ENCODE peak calls at places on chromosomes 6 and 20, in five cellular contexts. G, F, M, R and N are unnamed samples. For H3K4me1, the result is how much of the 10 kb centered on the place peaks cover.

GRCh38 chr6:107811591-107812218 is 12.4 kb downstream of the SCML4 start:
- DNase-seq in G (no peak), F (peak), M (peak), R (no peak), N (no peak)

GRCh38 chr6:72826033-72826432 is 204.2 kb downstream of the KCNQ5 start:
- DNase-seq in G (no peak), F (peak), M (peak), R (no peak), N (no peak)

GRCh38 chr6:54992789-54993188 is 146.2 kb downstream of the FAM83B start:
- DNase-seq in G (no peak), F (no peak), M (peak), R (no peak), N (no peak)

GRCh38 chr6:158819977-158820632 is 937 bp upstream of the EZR start:
- DNase-seq in G (no peak), F (no peak), M (no peak), R (no peak), N (no peak)

GRCh38 chr6:12286381-12287132 is 3.6 kb upstream of the EDN1 start:
- DNase-seq in G (no peak), F (peak), M (peak), R (no peak), N (no peak)

GRCh38 chr20:11304811-11305210 is 612.9 kb upstream of the BTBD3 start:
- DNase-seq in G (no peak), F (no peak), M (no peak), R (no peak), N (no peak)

GRCh38 chr6:126261792-126262421 is 78.0 kb upstream of the CENPW start:
- DNase-seq in G (no peak), F (no peak), M (no peak), R (no peak), N (no peak)

GRCh38 chr6:161540532-161540931 is 266.7 kb upstream of the AGPAT4 start:
- DNase-seq in G (no peak), F (no peak), M (no peak), R (no peak), N (no peak)

GRCh38 chr6:36273067-36273466 is 3.2 kb downstream of the PNPLA1 start:
- DNase-seq in G (no peak), F (no peak), M (no peak), R (no peak), N (no peak)

GRCh38 chr20:37669062-37669772 is 24.6 kb upstream of the CTNNBL1 start:
- DNase-seq in G (no peak), F (peak), M (no peak), R (no peak), N (no peak)

GRCh38 chr20:62354031-62354808 is 12.9 kb downstream of the LAMA5 start:
- DNase-seq in G (no peak), F (no peak), M (no peak), R (peak), N (no peak)

GRCh38 chr20:50174456-50174855 is 16.2 kb upstream of the CEBPB start:
- DNase-seq in G (no peak), F (no peak), M (no peak), R (no peak), N (peak)

GRCh38 chr20:51966296-51966971 is 164.1 kb upstream of the SALL4 start:
- DNase-seq in G (no peak), F (peak), M (peak), R (peak), N (no peak)

GRCh38 chr6:161963634-161964244 is 689.9 kb upstream of the AGPAT4 start:
- DNase-seq in G (no peak), F (no peak), M (no peak), R (no peak), N (no peak)

GRCh38 chr20:40393161-40393560 is 295.9 kb downstream of the MAFB start:
- DNase-seq in G (no peak), F (no peak), M (no peak), R (no peak), N (no peak)

GRCh38 chr6:31826793-31827285 is 699 bp upstream of the HSPA1B start:
- DNase-seq in G (peak), F (no peak), M (no peak), R (peak), N (peak)

GRCh38 chr20:23632711-23633573 is 4.8 kb downstream of the CST3 start:
- DNase-seq in G (no peak), F (no peak), M (no peak), R (no peak), N (no peak)

GRCh38 chr6:137495652-137496391 is 1.6 kb upstream of the OLIG3 start:
- DNase-seq in G (no peak), F (no peak), M (no peak), R (no peak), N (no peak)

GRCh38 chr6:125952764-125953501 is 3.6 kb upstream of the HINT3 start:
- DNase-seq in G (no peak), F (peak), M (peak), R (no peak), N (no peak)

GRCh38 chr6:142929751-142930358 is 15.1 kb downstream of the HIVEP2 start:
- DNase-seq in G (no peak), F (no peak), M (peak), R (no peak), N (no peak)

GRCh38 chr20:22805219-22805618 is 220.8 kb upstream of the FOXA2 start:
- DNase-seq in G (peak), F (peak), M (peak), R (peak), N (peak)

GRCh38 chr6:100475554-100476325 is 11.0 kb upstream of the SIM1 start:
- DNase-seq in G (no peak), F (peak), M (peak), R (no peak), N (no peak)

GRCh38 chr6:38723783-38724182 is 8.7 kb downstream of the DNAH8 start:
- DNase-seq in G (no peak), F (no peak), M (no peak), R (no peak), N (no peak)

GRCh38 chr6:113690255-113690956 is 166.7 kb upstream of the MARCKS start:
- DNase-seq in G (no peak), F (peak), M (peak), R (no peak), N (no peak)

GRCh38 chr20:19975901-19976300 is 41.3 kb upstream of the NAA20 start:
- DNase-seq in G (no peak), F (peak), M (no peak), R (peak), N (peak)

GRCh38 chr20:20519269-20519668 is 151.4 kb downstream of the INSM1 start:
- DNase-seq in G (no peak), F (peak), M (no peak), R (no peak), N (no peak)

GRCh38 chr6:48098923-48099322 is 12.1 kb downstream of the PTCHD4 start:
- DNase-seq in G (peak), F (peak), M (no peak), R (no peak), N (no peak)

GRCh38 chr20:32028647-32029372 is 18.6 kb downstream of the CCM2L start:
- DNase-seq in G (no peak), F (no peak), M (no peak), R (no peak), N (no peak)

GRCh38 chr6:19452495-19452894 is 384.7 kb upstream of the ID4 start:
- DNase-seq in G (no peak), F (peak), M (no peak), R (no peak), N (no peak)

GRCh38 chr6:22906091-22906549 is 336.8 kb downstream of the HDGFL1 start:
- DNase-seq in G (no peak), F (peak), M (no peak), R (no peak), N (no peak)

GRCh38 chr20:1663917-1664316 is 6.3 kb upstream of the SIRPG start:
- DNase-seq in G (no peak), F (peak), M (peak), R (no peak), N (no peak)

GRCh38 chr20:2652724-2653510 is 485 bp downstream of the NOP56 start:
- DNase-seq in G (peak), F (no peak), M (no peak), R (peak), N (no peak)

GRCh38 chr6:163386329-163386910 is 28.1 kb upstream of the QKI start:
- DNase-seq in G (no peak), F (no peak), M (no peak), R (no peak), N (no peak)

GRCh38 chr6:134819858-134820495 is 129.9 kb downstream of the ALDH8A1 start:
- DNase-seq in G (no peak), F (no peak), M (no peak), R (no peak), N (no peak)

GRCh38 chr6:133396225-133396624 is 155.1 kb downstream of the EYA4 start:
- DNase-seq in G (no peak), F (peak), M (no peak), R (no peak), N (no peak)

GRCh38 chr6:136347847-136348246 is 58.2 kb upstream of the BCLAF1 start:
- DNase-seq in G (no peak), F (no peak), M (no peak), R (no peak), N (no peak)

GRCh38 chr6:3307436-3307835 is 48.7 kb downstream of the PSMG4 start:
- DNase-seq in G (no peak), F (no peak), M (no peak), R (no peak), N (no peak)

GRCh38 chr6:80338201-80338836 is 231.8 kb downstream of the BCKDHB start:
- DNase-seq in G (peak), F (peak), M (peak), R (peak), N (peak)

GRCh38 chr6:163423696-163424095 is 9.2 kb downstream of the QKI start:
- DNase-seq in G (no peak), F (no peak), M (peak), R (no peak), N (no peak)

GRCh38 chr6:44123544-44123943 is 3.7 kb downstream of the MRPL14 start:
- DNase-seq in G (no peak), F (no peak), M (no peak), R (no peak), N (no peak)

GRCh38 chr6:116277124-116277523 is 2.6 kb downstream of the TSPYL1 start:
- DNase-seq in G (no peak), F (no peak), M (no peak), R (no peak), N (no peak)
- H3K4me1 ChIP-seq in G (half or more), F (under half), M (under half), R (half or more), N (under half)

GRCh38 chr6:45916692-45917091 is 99.0 kb downstream of the CLIC5 start:
- DNase-seq in G (no peak), F (no peak), M (no peak), R (no peak), N (no peak)

GRCh38 chr6:45915776-45916348 is 99.8 kb downstream of the CLIC5 start:
- DNase-seq in G (no peak), F (no peak), M (no peak), R (no peak), N (no peak)

GRCh38 chr6:45917439-45917838 is 98.2 kb downstream of the CLIC5 start:
- DNase-seq in G (no peak), F (no peak), M (no peak), R (no peak), N (no peak)

GRCh38 chr6:45911691-45912090 is 104.0 kb downstream of the CLIC5 start:
- DNase-seq in G (no peak), F (no peak), M (no peak), R (no peak), N (no peak)
- TF ChIP-seq CTCF in G (no peak), F (no peak), M (no peak), R (no peak), N (no peak)

GRCh38 chr20:64238115-64238825 is 17.3 kb upstream of the PCMTD2 start:
- DNase-seq in G (no peak), F (no peak), M (no peak), R (no peak), N (no peak)

GRCh38 chr20:64239449-64240242 is 15.9 kb upstream of the PCMTD2 start:
- DNase-seq in G (no peak), F (no peak), M (no peak), R (no peak), N (peak)

GRCh38 chr20:64240243-64241015 is 15.1 kb upstream of the PCMTD2 start:
- DNase-seq in G (no peak), F (no peak), M (no peak), R (no peak), N (peak)

GRCh38 chr20:64237316-64237715 is 18.2 kb upstream of the PCMTD2 start:
- DNase-seq in G (no peak), F (no peak), M (no peak), R (no peak), N (no peak)

DNA sequence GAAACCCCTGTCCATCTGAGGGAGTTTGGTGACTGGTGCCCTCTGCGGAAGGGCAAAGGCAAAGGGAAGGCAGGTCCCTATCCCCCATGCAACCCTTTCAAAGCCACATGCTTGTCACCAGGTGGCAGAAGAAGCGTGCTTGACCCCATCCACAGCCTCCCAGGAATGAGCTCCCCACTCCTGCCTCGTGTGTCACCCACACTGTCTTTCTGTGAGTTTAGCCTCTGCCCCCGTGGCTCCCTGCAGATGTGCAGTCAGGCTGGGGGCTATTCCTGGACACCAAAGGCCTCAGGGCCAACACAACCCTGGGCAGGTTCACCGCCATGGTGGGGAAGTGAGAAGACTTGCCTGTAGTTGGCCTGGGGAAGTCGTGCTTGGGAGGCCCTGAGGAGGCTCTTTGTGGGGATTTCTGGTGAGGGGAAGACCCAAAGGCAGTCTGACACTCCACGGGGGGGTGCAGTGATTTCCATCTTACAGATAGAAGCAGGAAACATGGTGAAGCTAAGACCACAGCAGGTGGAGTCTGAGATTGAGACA is 16.6 kb upstream of the PCMTD2 start:
- DNase-seq in G (no peak), F (no peak), M (no peak), R (no peak), N (peak)
- H3K4me1 ChIP-seq in G (under half), F (under half), M (under half), R (under half), N (under half)

GRCh38 chr6:20458051-20458894 is 56.6 kb downstream of the E2F3 start:
- DNase-seq in G (no peak), F (no peak), M (no peak), R (no peak), N (no peak)

GRCh38 chr6:20455175-20456075 is 53.7 kb downstream of the E2F3 start:
- DNase-seq in G (no peak), F (peak), M (peak), R (no peak), N (no peak)

GRCh38 chr6:20448828-20449227 is 47.1 kb downstream of the E2F3 start:
- DNase-seq in G (no peak), F (no peak), M (no peak), R (no peak), N (no peak)

GRCh38 chr6:20459682-20460081 is 58.0 kb downstream of the E2F3 start:
- DNase-seq in G (no peak), F (no peak), M (no peak), R (no peak), N (no peak)

GRCh38 chr6:20454201-20454824 is 52.6 kb downstream of the E2F3 start:
- DNase-seq in G (no peak), F (peak), M (no peak), R (no peak), N (no peak)
- TF ChIP-seq CTCF in G (no peak), F (no peak), M (no peak), R (no peak), N (no peak)

DNA sequence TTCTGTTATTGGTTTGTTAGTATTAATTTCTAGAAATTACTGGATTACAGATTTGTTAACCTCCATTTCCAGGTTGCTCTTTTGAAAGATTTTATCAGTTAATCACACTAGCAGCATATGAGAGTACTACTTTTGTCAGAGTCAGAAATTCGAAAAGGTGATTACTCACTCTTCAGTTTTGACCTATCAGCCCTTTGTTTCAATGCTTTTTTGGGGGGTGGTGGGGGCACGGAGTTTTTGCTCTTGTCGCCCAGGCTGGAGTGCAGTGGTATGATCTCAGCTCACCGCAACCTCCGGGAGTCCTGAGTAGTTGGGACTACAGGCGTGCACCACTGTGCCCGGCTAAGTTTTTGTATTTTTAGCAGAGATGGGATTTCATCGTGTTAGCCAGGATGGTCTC is 149.2 kb downstream of the JARID2 start:
- DNase-seq in G (no peak), F (no peak), M (no peak), R (no peak), N (no peak)
- H3K4me1 ChIP-seq in G (half or more), F (under half), M (under half), R (under half), N (half or more)

GRCh38 chr6:34585108-34585507 is 29.0 kb upstream of the SPDEF start:
- DNase-seq in G (no peak), F (no peak), M (no peak), R (no peak), N (no peak)

GRCh38 chr6:34581561-34581920 is 25.4 kb upstream of the SPDEF start:
- DNase-seq in G (no peak), F (no peak), M (no peak), R (no peak), N (no peak)

GRCh38 chr6:34583861-34584604 is 27.9 kb upstream of the SPDEF start:
- DNase-seq in G (no peak), F (no peak), M (no peak), R (no peak), N (no peak)

GRCh38 chr6:34584694-34585093 is 28.6 kb upstream of the SPDEF start:
- DNase-seq in G (no peak), F (no peak), M (no peak), R (no peak), N (no peak)

DNA sequence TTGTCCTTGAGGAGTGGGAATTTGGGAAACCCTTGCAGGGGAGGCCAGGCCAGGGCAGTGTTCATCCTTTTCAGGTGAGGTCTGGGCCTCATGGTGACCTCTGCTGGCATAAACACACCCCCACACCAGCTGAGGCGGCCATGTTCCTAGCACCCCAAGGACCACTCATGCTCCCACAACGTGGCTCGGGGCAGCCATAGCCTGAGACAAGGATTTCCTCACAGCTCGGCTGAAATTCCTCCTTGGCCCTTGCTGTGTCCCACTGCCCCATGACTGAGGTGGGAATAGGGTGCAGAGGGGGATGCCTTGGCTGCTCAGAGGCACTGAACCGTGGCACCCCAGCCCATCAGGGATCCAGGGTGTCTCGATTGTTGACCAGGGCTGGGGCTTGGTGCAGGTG is 27.3 kb upstream of the SPDEF start:
- DNase-seq in G (no peak), F (no peak), M (no peak), R (no peak), N (no peak)
- TF ChIP-seq CTCF in G (no peak), F (peak), M (peak), R (peak), N (no peak)

GRCh38 chr6:7151381-7151780 is 43.6 kb downstream of the RREB1 start:
- DNase-seq in G (no peak), F (no peak), M (no peak), R (no peak), N (no peak)
- H3K4me1 ChIP-seq in G (half or more), F (half or more), M (under half), R (half or more), N (half or more)

DNA sequence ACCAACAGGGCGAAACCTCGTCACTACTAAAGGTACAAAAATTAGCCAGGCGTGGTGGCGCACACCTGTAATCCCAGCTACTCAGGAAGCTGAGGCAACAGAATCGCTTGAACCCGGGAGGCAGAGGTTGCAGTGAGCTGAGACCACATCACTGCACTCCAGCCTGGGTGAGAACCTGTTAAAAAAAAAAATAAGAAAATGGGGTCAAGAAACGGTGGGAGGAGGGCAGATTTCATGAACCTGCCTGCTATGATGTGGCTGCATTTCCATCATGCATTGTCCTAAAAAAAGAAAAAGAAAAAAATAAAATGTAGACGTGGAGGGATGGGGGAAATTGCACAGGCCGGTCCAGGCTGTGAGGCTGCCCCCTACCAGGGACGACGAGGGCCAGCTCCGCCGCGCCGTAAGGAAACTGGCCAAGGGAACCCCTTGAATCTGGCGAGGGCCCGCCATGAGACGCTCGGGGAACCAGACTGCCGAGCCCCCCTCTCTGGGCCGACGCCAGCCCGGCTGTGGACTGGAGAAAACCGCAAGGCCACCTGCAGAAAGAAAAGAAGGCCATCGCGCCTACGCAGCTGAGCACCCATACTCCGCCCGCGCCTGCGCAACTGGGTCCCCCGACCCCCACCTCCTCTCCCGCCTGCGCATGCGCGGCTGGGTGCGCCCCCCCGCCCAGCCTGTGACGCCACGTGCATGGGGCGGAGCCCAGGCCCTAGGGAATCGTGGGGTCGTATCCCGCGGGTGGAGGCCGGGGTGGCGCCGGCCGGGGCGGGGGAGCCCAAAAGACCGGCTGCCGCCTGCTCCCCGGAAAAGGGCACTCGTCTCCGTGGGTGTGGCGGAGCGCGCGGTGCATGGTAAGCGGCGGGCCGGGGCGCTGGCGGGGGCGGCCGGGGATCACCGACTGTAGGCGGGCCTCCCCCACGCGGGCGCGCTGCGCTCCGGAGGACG is at the start of gene ENTPD6:
- DNase-seq in G (peak), F (peak), M (peak), R (peak), N (peak)
- TF ChIP-seq CTCF in G (peak), F (peak), M (peak), R (peak), N (no peak)